ENCODE peak calls at places on chromosomes 16 and 17, in six cellular contexts. One of them, this sample, is unnamed.
A peak's percentile ranks its signal among the peaks of the same experiment; 100 is the strongest.

GRCh38 chr17:73826872-73827228 is 182.6 kb upstream of the SDK2 start:
- DNase-seq in fibroblast of mammary gland: no peak
- DNase-seq in CD4-positive, alpha-beta T cell: no peak
- DNase-seq in M059J: no peak
- DNase-seq in KG1: no peak
- DNase-seq in heart right ventricle: no peak
- DNase-seq in this sample: no peak

GRCh38 chr16:67169011-67169451 is 1.3 kb upstream of the NOL3 start:
- DNase-seq in fibroblast of mammary gland: no peak
- DNase-seq in CD4-positive, alpha-beta T cell: no peak
- DNase-seq in M059J: no peak
- DNase-seq in KG1: no peak
- DNase-seq in heart right ventricle: no peak
- DNase-seq in this sample: no peak

GRCh38 chr16:84220851-84221250 is 19.0 kb downstream of the KCNG4 start:
- DNase-seq in fibroblast of mammary gland: no peak
- DNase-seq in CD4-positive, alpha-beta T cell: no peak
- DNase-seq in M059J: peak; percentile 22
- DNase-seq in KG1: no peak
- DNase-seq in heart right ventricle: no peak
- DNase-seq in this sample: no peak

GRCh38 chr16:87324411-87325275 is 7.5 kb upstream of the C16orf95 start:
- DNase-seq in fibroblast of mammary gland: peak; percentile 16
- DNase-seq in CD4-positive, alpha-beta T cell: peak; percentile 41
- DNase-seq in M059J: peak; percentile 5
- DNase-seq in KG1: no peak
- DNase-seq in heart right ventricle: no peak
- DNase-seq in this sample: no peak

GRCh38 chr17:37718383-37719048 is 26.3 kb downstream of the HNF1B start:
- DNase-seq in fibroblast of mammary gland: no peak
- DNase-seq in CD4-positive, alpha-beta T cell: no peak
- DNase-seq in M059J: no peak
- DNase-seq in KG1: no peak
- DNase-seq in heart right ventricle: no peak
- DNase-seq in this sample: no peak

GRCh38 chr17:81189670-81190530 is 23.9 kb upstream of the AATK start:
- DNase-seq in fibroblast of mammary gland: no peak
- DNase-seq in CD4-positive, alpha-beta T cell: no peak
- DNase-seq in M059J: peak; percentile 11
- DNase-seq in KG1: no peak
- DNase-seq in heart right ventricle: no peak
- DNase-seq in this sample: no peak

GRCh38 chr17:33342025-33342424 is 48.9 kb upstream of the ASIC2 start:
- DNase-seq in fibroblast of mammary gland: no peak
- DNase-seq in CD4-positive, alpha-beta T cell: no peak
- DNase-seq in M059J: no peak
- DNase-seq in KG1: no peak
- DNase-seq in heart right ventricle: no peak
- DNase-seq in this sample: no peak

GRCh38 chr17:57619061-57619937 is 125.8 kb downstream of the CCDC182 start:
- DNase-seq in fibroblast of mammary gland: peak; percentile 21
- DNase-seq in CD4-positive, alpha-beta T cell: no peak
- DNase-seq in M059J: peak; percentile 76
- DNase-seq in KG1: no peak
- DNase-seq in heart right ventricle: no peak
- DNase-seq in this sample: no peak